ENCODE peak calls at places on chromosomes 16 and 17, in seven cellular contexts. One of them, this sample, is unnamed.

GRCh38 chr16:85564277-85565051 is 48.7 kb upstream of the GSE1 start:
- DNase-seq in NCI-H345: no peak
- DNase-seq in B cell: peak
- DNase-seq in hypothalamus: no peak
- DNase-seq in endothelial cell of umbilical vein: no peak
- DNase-seq in AG08395: no peak
- DNase-seq in stimulated activated CD4-positive, alpha-beta T cell treated with anti-CD3 and anti-CD28 coated beads, Interleukin-4, amount 100 ng/mL, for 1 hour: peak
- DNase-seq in this sample: no peak

GRCh38 chr17:45441536-45442310 is 9.1 kb upstream of the ARHGAP27 start:
- DNase-seq in B cell: peak
- DNase-seq in NCI-H345: no peak
- DNase-seq in stimulated activated CD4-positive, alpha-beta T cell treated with anti-CD3 and anti-CD28 coated beads, Interleukin-4, amount 100 ng/mL, for 1 hour: no peak
- DNase-seq in AG08395: no peak
- DNase-seq in endothelial cell of umbilical vein: no peak
- DNase-seq in hypothalamus: no peak
- DNase-seq in this sample: no peak

GRCh38 chr16:51228097-51228659 is 77.1 kb upstream of the SALL1 start:
- DNase-seq in B cell: no peak
- DNase-seq in endothelial cell of umbilical vein: no peak
- DNase-seq in hypothalamus: no peak
- DNase-seq in stimulated activated CD4-positive, alpha-beta T cell treated with anti-CD3 and anti-CD28 coated beads, Interleukin-4, amount 100 ng/mL, for 1 hour: no peak
- DNase-seq in AG08395: no peak
- DNase-seq in NCI-H345: no peak
- DNase-seq in this sample: no peak

GRCh38 chr17:18018411-18018921 is 20.5 kb downstream of the ATPAF2 start:
- DNase-seq in stimulated activated CD4-positive, alpha-beta T cell treated with anti-CD3 and anti-CD28 coated beads, Interleukin-4, amount 100 ng/mL, for 1 hour: no peak
- DNase-seq in NCI-H345: no peak
- DNase-seq in hypothalamus: no peak
- DNase-seq in AG08395: no peak
- DNase-seq in endothelial cell of umbilical vein: no peak
- DNase-seq in B cell: no peak
- DNase-seq in this sample: no peak

GRCh38 chr16:84453061-84453752 is 51.3 kb downstream of the MEAK7 start:
- DNase-seq in hypothalamus: no peak
- DNase-seq in endothelial cell of umbilical vein: no peak
- DNase-seq in NCI-H345: no peak
- DNase-seq in AG08395: no peak
- DNase-seq in stimulated activated CD4-positive, alpha-beta T cell treated with anti-CD3 and anti-CD28 coated beads, Interleukin-4, amount 100 ng/mL, for 1 hour: no peak
- DNase-seq in B cell: no peak
- DNase-seq in this sample: no peak

GRCh38 chr16:1048442-1049112 is 24.0 kb upstream of the SSTR5 start:
- DNase-seq in NCI-H345: peak
- DNase-seq in hypothalamus: peak
- DNase-seq in stimulated activated CD4-positive, alpha-beta T cell treated with anti-CD3 and anti-CD28 coated beads, Interleukin-4, amount 100 ng/mL, for 1 hour: peak
- DNase-seq in endothelial cell of umbilical vein: peak
- DNase-seq in B cell: no peak
- DNase-seq in AG08395: peak
- DNase-seq in this sample: peak

GRCh38 chr16:28534542-28535373 is 4.0 kb downstream of the NUPR1 start:
- DNase-seq in AG08395: peak
- DNase-seq in stimulated activated CD4-positive, alpha-beta T cell treated with anti-CD3 and anti-CD28 coated beads, Interleukin-4, amount 100 ng/mL, for 1 hour: no peak
- DNase-seq in hypothalamus: no peak
- DNase-seq in B cell: no peak
- DNase-seq in endothelial cell of umbilical vein: no peak
- DNase-seq in NCI-H345: no peak
- DNase-seq in this sample: peak

GRCh38 chr17:61135782-61136181 is 263.9 kb upstream of the TBX2 start:
- DNase-seq in hypothalamus: no peak
- DNase-seq in B cell: no peak
- DNase-seq in NCI-H345: no peak
- DNase-seq in stimulated activated CD4-positive, alpha-beta T cell treated with anti-CD3 and anti-CD28 coated beads, Interleukin-4, amount 100 ng/mL, for 1 hour: no peak
- DNase-seq in endothelial cell of umbilical vein: no peak
- DNase-seq in AG08395: no peak
- DNase-seq in this sample: no peak

GRCh38 chr17:61205931-61206330 is 193.7 kb upstream of the TBX2 start:
- DNase-seq in AG08395: no peak
- DNase-seq in hypothalamus: no peak
- DNase-seq in B cell: no peak
- DNase-seq in stimulated activated CD4-positive, alpha-beta T cell treated with anti-CD3 and anti-CD28 coated beads, Interleukin-4, amount 100 ng/mL, for 1 hour: no peak
- DNase-seq in NCI-H345: no peak
- DNase-seq in endothelial cell of umbilical vein: no peak
- DNase-seq in this sample: no peak

GRCh38 chr16:71482569-71482968 is 6.6 kb downstream of the ZNF19 start:
- DNase-seq in stimulated activated CD4-positive, alpha-beta T cell treated with anti-CD3 and anti-CD28 coated beads, Interleukin-4, amount 100 ng/mL, for 1 hour: no peak
- DNase-seq in AG08395: no peak
- DNase-seq in hypothalamus: no peak
- DNase-seq in B cell: no peak
- DNase-seq in NCI-H345: no peak
- DNase-seq in endothelial cell of umbilical vein: no peak
- DNase-seq in this sample: no peak

GRCh38 chr16:4414187-4414909 is 2.0 kb downstream of the CORO7 start:
- DNase-seq in AG08395: no peak
- DNase-seq in stimulated activated CD4-positive, alpha-beta T cell treated with anti-CD3 and anti-CD28 coated beads, Interleukin-4, amount 100 ng/mL, for 1 hour: peak
- DNase-seq in hypothalamus: no peak
- DNase-seq in NCI-H345: no peak
- DNase-seq in endothelial cell of umbilical vein: no peak
- DNase-seq in B cell: peak
- DNase-seq in this sample: no peak

GRCh38 chr17:7477392-7478275 is 1.8 kb downstream of the ZBTB4 start:
- DNase-seq in stimulated activated CD4-positive, alpha-beta T cell treated with anti-CD3 and anti-CD28 coated beads, Interleukin-4, amount 100 ng/mL, for 1 hour: peak
- DNase-seq in hypothalamus: no peak
- DNase-seq in AG08395: peak
- DNase-seq in B cell: no peak
- DNase-seq in NCI-H345: no peak
- DNase-seq in endothelial cell of umbilical vein: peak
- DNase-seq in this sample: peak

GRCh38 chr17:17885029-17885351 is 48.2 kb upstream of the SREBF1 start:
- DNase-seq in AG08395: no peak
- DNase-seq in NCI-H345: no peak
- DNase-seq in B cell: no peak
- DNase-seq in endothelial cell of umbilical vein: no peak
- DNase-seq in hypothalamus: no peak
- DNase-seq in stimulated activated CD4-positive, alpha-beta T cell treated with anti-CD3 and anti-CD28 coated beads, Interleukin-4, amount 100 ng/mL, for 1 hour: no peak
- DNase-seq in this sample: no peak

GRCh38 chr17:2899911-2900310 is 103.7 kb downstream of the RAP1GAP2 start:
- DNase-seq in B cell: no peak
- DNase-seq in endothelial cell of umbilical vein: no peak
- DNase-seq in hypothalamus: no peak
- DNase-seq in NCI-H345: no peak
- DNase-seq in stimulated activated CD4-positive, alpha-beta T cell treated with anti-CD3 and anti-CD28 coated beads, Interleukin-4, amount 100 ng/mL, for 1 hour: no peak
- DNase-seq in AG08395: no peak
- DNase-seq in this sample: no peak

GRCh38 chr17:60167095-60167741 is 17.4 kb downstream of the CA4 start:
- DNase-seq in AG08395: no peak
- DNase-seq in hypothalamus: no peak
- DNase-seq in NCI-H345: peak
- DNase-seq in stimulated activated CD4-positive, alpha-beta T cell treated with anti-CD3 and anti-CD28 coated beads, Interleukin-4, amount 100 ng/mL, for 1 hour: no peak
- DNase-seq in endothelial cell of umbilical vein: no peak
- DNase-seq in B cell: no peak
- DNase-seq in this sample: no peak

GRCh38 chr17:81489012-81489968 is 23.3 kb downstream of the ACTG1 start:
- DNase-seq in B cell: no peak
- DNase-seq in NCI-H345: peak
- DNase-seq in stimulated activated CD4-positive, alpha-beta T cell treated with anti-CD3 and anti-CD28 coated beads, Interleukin-4, amount 100 ng/mL, for 1 hour: no peak
- DNase-seq in AG08395: no peak
- DNase-seq in hypothalamus: no peak
- DNase-seq in endothelial cell of umbilical vein: no peak
- DNase-seq in this sample: no peak

GRCh38 chr16:89363621-89364393 is 126.6 kb downstream of the ANKRD11 start:
- DNase-seq in B cell: no peak
- DNase-seq in NCI-H345: no peak
- DNase-seq in AG08395: peak
- DNase-seq in endothelial cell of umbilical vein: peak
- DNase-seq in stimulated activated CD4-positive, alpha-beta T cell treated with anti-CD3 and anti-CD28 coated beads, Interleukin-4, amount 100 ng/mL, for 1 hour: peak
- DNase-seq in hypothalamus: no peak
- DNase-seq in this sample: peak

GRCh38 chr16:12558641-12559040 is 245.0 kb downstream of the CPPED1 start:
- DNase-seq in AG08395: no peak
- DNase-seq in hypothalamus: no peak
- DNase-seq in B cell: no peak
- DNase-seq in endothelial cell of umbilical vein: no peak
- DNase-seq in stimulated activated CD4-positive, alpha-beta T cell treated with anti-CD3 and anti-CD28 coated beads, Interleukin-4, amount 100 ng/mL, for 1 hour: no peak
- DNase-seq in NCI-H345: no peak
- DNase-seq in this sample: no peak

GRCh38 chr16:75861981-75862380 is 135.7 kb upstream of the CPHXL start:
- DNase-seq in B cell: no peak
- DNase-seq in hypothalamus: no peak
- DNase-seq in NCI-H345: no peak
- DNase-seq in endothelial cell of umbilical vein: no peak
- DNase-seq in AG08395: no peak
- DNase-seq in stimulated activated CD4-positive, alpha-beta T cell treated with anti-CD3 and anti-CD28 coated beads, Interleukin-4, amount 100 ng/mL, for 1 hour: no peak
- DNase-seq in this sample: no peak

GRCh38 chr17:80959330-80960036 is 32.2 kb upstream of the CHMP6 start:
- DNase-seq in AG08395: peak
- DNase-seq in endothelial cell of umbilical vein: no peak
- DNase-seq in NCI-H345: no peak
- DNase-seq in hypothalamus: peak
- DNase-seq in stimulated activated CD4-positive, alpha-beta T cell treated with anti-CD3 and anti-CD28 coated beads, Interleukin-4, amount 100 ng/mL, for 1 hour: no peak
- DNase-seq in B cell: no peak
- DNase-seq in this sample: peak

GRCh38 chr16:1464894-1465566 is 9.8 kb downstream of the CLCN7 start:
- DNase-seq in stimulated activated CD4-positive, alpha-beta T cell treated with anti-CD3 and anti-CD28 coated beads, Interleukin-4, amount 100 ng/mL, for 1 hour: no peak
- DNase-seq in NCI-H345: no peak
- DNase-seq in AG08395: no peak
- DNase-seq in B cell: no peak
- DNase-seq in hypothalamus: no peak
- DNase-seq in endothelial cell of umbilical vein: no peak
- DNase-seq in this sample: no peak

GRCh38 chr17:76735586-76736348 is 1.4 kb downstream of the SRSF2 start:
- DNase-seq in hypothalamus: no peak
- DNase-seq in stimulated activated CD4-positive, alpha-beta T cell treated with anti-CD3 and anti-CD28 coated beads, Interleukin-4, amount 100 ng/mL, for 1 hour: no peak
- DNase-seq in endothelial cell of umbilical vein: no peak
- DNase-seq in NCI-H345: no peak
- DNase-seq in B cell: no peak
- DNase-seq in AG08395: no peak
- DNase-seq in this sample: no peak

GRCh38 chr17:7889166-7889584 is 586 bp downstream of the CHD3 start:
- DNase-seq in endothelial cell of umbilical vein: peak
- DNase-seq in NCI-H345: peak
- DNase-seq in hypothalamus: peak
- DNase-seq in B cell: no peak
- DNase-seq in stimulated activated CD4-positive, alpha-beta T cell treated with anti-CD3 and anti-CD28 coated beads, Interleukin-4, amount 100 ng/mL, for 1 hour: peak
- DNase-seq in AG08395: peak
- DNase-seq in this sample: peak

GRCh38 chr17:40879026-40879425 is 6.0 kb downstream of the KRT20 start:
- DNase-seq in hypothalamus: no peak
- DNase-seq in endothelial cell of umbilical vein: no peak
- DNase-seq in NCI-H345: no peak
- DNase-seq in AG08395: no peak
- DNase-seq in stimulated activated CD4-positive, alpha-beta T cell treated with anti-CD3 and anti-CD28 coated beads, Interleukin-4, amount 100 ng/mL, for 1 hour: no peak
- DNase-seq in B cell: no peak
- DNase-seq in this sample: no peak

GRCh38 chr17:66348605-66349165 is 46.3 kb downstream of the PRKCA start:
- DNase-seq in hypothalamus: no peak
- DNase-seq in AG08395: peak
- DNase-seq in endothelial cell of umbilical vein: peak
- DNase-seq in NCI-H345: peak
- DNase-seq in B cell: no peak
- DNase-seq in stimulated activated CD4-positive, alpha-beta T cell treated with anti-CD3 and anti-CD28 coated beads, Interleukin-4, amount 100 ng/mL, for 1 hour: no peak
- DNase-seq in this sample: peak